ENCODE peak calls at places on chromosome 5, in six cellular contexts. A, O, Z, B, Y and U are unnamed samples.

GRCh38 chr5:91118802-91119201 is 264.3 kb downstream of the ARRDC3 start:
- DNase-seq in Z (no peak), O (no peak), Y (no peak), A (no peak), B (no peak), U (no peak)

GRCh38 chr5:154395407-154396106 is 50.2 kb upstream of the SAP30L start:
- DNase-seq in B (no peak), Z (no peak), Y (no peak), A (peak; percentile 63), O (no peak), U (no peak)

GRCh38 chr5:96572864-96573512 is 89.2 kb upstream of the CAST start:
- DNase-seq in Z (peak; percentile 55), O (no peak), Y (no peak), A (no peak), B (no peak), U (no peak)

GRCh38 chr5:855771-856530 is 5.2 kb upstream of the ZDHHC11 start:
- DNase-seq in Y (no peak), Z (no peak), O (no peak), B (no peak), A (no peak), U (no peak)

GRCh38 chr5:118553662-118554061 is 434.7 kb downstream of the DTWD2 start:
- DNase-seq in Y (no peak), O (no peak), A (no peak), B (no peak), Z (no peak), U (no peak)

GRCh38 chr5:169765176-169765575 is 128.1 kb downstream of the DOCK2 start:
- DNase-seq in A (no peak), Z (no peak), O (no peak), B (no peak), Y (no peak), U (no peak)

GRCh38 chr5:180013660-180014059 is 57.9 kb downstream of the RNF130 start:
- DNase-seq in O (no peak), Z (no peak), Y (no peak), B (no peak), A (no peak), U (no peak)

GRCh38 chr5:17255471-17256016 is 38.1 kb downstream of the BASP1 start:
- DNase-seq in Y (no peak), Z (no peak), B (no peak), O (no peak), A (peak; percentile 73), U (no peak)

GRCh38 chr5:469752-470483 is 26.9 kb downstream of the EXOC3 start:
- DNase-seq in A (no peak), Y (no peak), B (no peak), Z (no peak), O (no peak), U (peak; percentile 76)

GRCh38 chr5:45089870-45090269 is 281.1 kb downstream of the MRPS30 start:
- DNase-seq in B (no peak), A (no peak), Y (no peak), O (no peak), Z (no peak), U (no peak)

GRCh38 chr5:122882836-122883235 is 37.4 kb downstream of the SNX24 start:
- DNase-seq in Z (no peak), Y (no peak), O (no peak), B (no peak), A (no peak), U (no peak)

GRCh38 chr5:72537166-72537565 is 30.0 kb upstream of the ZNF366 start:
- DNase-seq in A (no peak), O (no peak), Y (no peak), Z (no peak), B (no peak), U (no peak)

GRCh38 chr5:160545832-160546231 is 124.2 kb downstream of the PTTG1 start:
- DNase-seq in B (no peak), A (no peak), O (no peak), Y (no peak), Z (no peak), U (no peak)

GRCh38 chr5:24899180-24899579 is 254.4 kb upstream of the CDH10 start:
- DNase-seq in Y (no peak), O (no peak), A (no peak), B (no peak), Z (no peak), U (no peak)

GRCh38 chr5:76298852-76299251 is 104.2 kb upstream of the IQGAP2 start:
- DNase-seq in O (no peak), Y (no peak), A (no peak), B (no peak), Z (no peak), U (no peak)

GRCh38 chr5:112917453-112918005 is 4.5 kb downstream of the REEP5 start:
- DNase-seq in A (peak; percentile 45), Z (no peak), O (no peak), Y (no peak), B (peak; percentile 10), U (no peak)

GRCh38 chr5:2686296-2686695 is 65.2 kb downstream of the IRX2 start:
- DNase-seq in Y (no peak), B (no peak), O (no peak), A (no peak), Z (no peak), U (no peak)

GRCh38 chr5:128241071-128241695 is 157.6 kb downstream of the SLC12A2 start:
- DNase-seq in A (no peak), O (no peak), Y (no peak), Z (no peak), B (no peak), U (no peak)

GRCh38 chr5:16894236-16895057 is 41.6 kb downstream of the MYO10 start:
- DNase-seq in O (no peak), Z (peak; percentile 88), B (no peak), Y (no peak), A (no peak), U (no peak)

GRCh38 chr5:37002176-37002751 is 125.7 kb downstream of the NIPBL start:
- DNase-seq in Z (no peak), O (no peak), B (no peak), Y (no peak), A (no peak), U (no peak)

GRCh38 chr5:119074419-119074818 is 3.5 kb downstream of the DMXL1 start:
- DNase-seq in B (no peak), A (peak; percentile 72), Z (no peak), Y (no peak), O (no peak), U (no peak)

GRCh38 chr5:176590035-176590729 is 19.8 kb downstream of the GPRIN1 start:
- DNase-seq in Z (no peak), B (no peak), A (no peak), Y (no peak), O (no peak), U (no peak)

GRCh38 chr5:94969174-94969573 is 315.7 kb downstream of the MCTP1 start:
- DNase-seq in B (no peak), Z (no peak), A (peak; percentile 33), Y (no peak), O (no peak), U (no peak)

GRCh38 chr5:174204914-174205313 is 159.4 kb downstream of the NSG2 start:
- DNase-seq in Y (no peak), Z (no peak), B (no peak), O (no peak), A (no peak), U (no peak)

GRCh38 chr5:30099634-30100033 is 1093.9 kb upstream of the CDH6 start:
- DNase-seq in A (no peak), Y (no peak), Z (peak; percentile 24), B (no peak), O (no peak), U (no peak)